ENCODE peak calls at places on chromosome 6, in four cellular contexts. F, N, C and B are unnamed samples.

GRCh38 chr6:41757931-41758640 is 10.9 kb upstream of the PGC start:
- DNase-seq in F (peak; percentile 14), N (no peak), C (peak; percentile 29), B (no peak)

GRCh38 chr6:105326838-105327745 is 75.8 kb downstream of the PREP start:
- DNase-seq in F (peak; percentile 16), C (peak; percentile 83), N (no peak), B (no peak)

GRCh38 chr6:118746100-118746874 is 94.9 kb upstream of the CEP85L start:
- DNase-seq in C (no peak), F (no peak), N (no peak), B (no peak)

GRCh38 chr6:46015119-46015968 is at the start of gene CLIC5:
- DNase-seq in F (peak; percentile 32), C (no peak), N (peak; percentile 65), B (peak; percentile 37)

GRCh38 chr6:15402401-15403045 is 156.7 kb downstream of the JARID2 start:
- DNase-seq in C (peak; percentile 9), F (no peak), N (no peak), B (no peak)

GRCh38 chr6:99745651-99746050 is 139.0 kb downstream of the PRDM13 start:
- DNase-seq in N (no peak), F (peak; percentile 14), C (no peak), B (no peak)

GRCh38 chr6:11218827-11219826 is 13.3 kb downstream of the NEDD9 start:
- DNase-seq in N (no peak), C (no peak), F (no peak), B (no peak)

GRCh38 chr6:35067234-35067633 is 73.9 kb downstream of the TCP11 start:
- DNase-seq in C (no peak), N (no peak), F (no peak), B (no peak)

GRCh38 chr6:12047304-12047703 is 35.2 kb downstream of the HIVEP1 start:
- DNase-seq in F (no peak), C (no peak), N (no peak), B (no peak)

GRCh38 chr6:57177545-57178225 is 5.6 kb downstream of the BAG2 start:
- DNase-seq in N (no peak), F (no peak), C (peak; percentile 30), B (no peak)

GRCh38 chr6:93679836-93680235 is 260.5 kb upstream of the EPHA7 start:
- DNase-seq in N (no peak), F (no peak), C (no peak), B (no peak)

GRCh38 chr6:93684339-93684738 is 265.0 kb upstream of the EPHA7 start:
- DNase-seq in N (no peak), C (no peak), F (no peak), B (no peak)

DNA sequence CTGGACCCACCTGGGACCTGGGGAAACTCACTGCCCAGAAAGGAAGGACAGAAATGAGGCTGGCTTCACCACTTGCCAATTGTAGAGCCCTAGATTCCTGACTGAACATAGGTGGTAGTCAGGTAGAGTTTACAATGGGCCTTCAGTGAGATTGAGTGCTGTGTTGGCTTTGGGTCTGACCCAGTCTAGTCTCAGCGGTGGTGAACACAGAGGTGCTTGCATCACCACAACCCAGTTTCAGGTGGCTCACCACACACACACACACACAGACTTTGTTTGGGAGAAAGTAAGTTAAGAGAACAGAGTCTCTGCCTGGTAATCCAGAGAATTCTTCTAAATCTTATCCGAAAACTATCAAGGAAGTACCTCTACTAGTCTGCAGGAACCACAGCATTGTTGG is 266.1 kb upstream of the EPHA7 start:
- DNase-seq in N (no peak), C (no peak), F (no peak), B (no peak)
- H3K56ac ChIP-seq in N (no peak overlapping the region), C (no peak overlapping the region), F (no peak overlapping the region), B (no peak overlapping the region)

GRCh38 chr6:67248077-67248476 is 1387.0 kb upstream of the ADGRB3 start:
- DNase-seq in N (no peak), C (no peak), F (no peak), B (no peak)

DNA sequence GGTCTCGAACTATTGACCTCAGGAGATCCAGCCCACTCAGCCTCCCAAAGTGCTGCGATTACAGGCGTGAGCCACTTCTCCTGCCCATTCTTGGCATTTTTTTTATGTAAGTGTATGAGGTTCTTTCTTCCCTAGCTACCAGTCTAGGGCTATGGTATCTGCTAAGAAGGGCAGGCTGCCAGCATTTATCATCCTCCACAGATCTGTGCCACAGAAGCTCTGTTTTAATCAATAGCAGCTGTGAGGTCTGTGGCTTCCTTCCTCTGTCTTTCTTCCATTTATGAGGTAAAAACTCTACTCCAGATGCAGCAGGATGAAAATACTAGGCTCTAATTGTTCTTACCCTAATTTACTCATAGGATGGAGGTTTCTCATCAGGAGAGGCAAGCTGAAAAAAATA is 1382.4 kb upstream of the ADGRB3 start:
- DNase-seq in N (no peak), C (no peak), F (no peak), B (no peak)
- H3K56ac ChIP-seq in N (no peak overlapping the region), C (no peak overlapping the region), F (no peak overlapping the region), B (no peak overlapping the region)

DNA sequence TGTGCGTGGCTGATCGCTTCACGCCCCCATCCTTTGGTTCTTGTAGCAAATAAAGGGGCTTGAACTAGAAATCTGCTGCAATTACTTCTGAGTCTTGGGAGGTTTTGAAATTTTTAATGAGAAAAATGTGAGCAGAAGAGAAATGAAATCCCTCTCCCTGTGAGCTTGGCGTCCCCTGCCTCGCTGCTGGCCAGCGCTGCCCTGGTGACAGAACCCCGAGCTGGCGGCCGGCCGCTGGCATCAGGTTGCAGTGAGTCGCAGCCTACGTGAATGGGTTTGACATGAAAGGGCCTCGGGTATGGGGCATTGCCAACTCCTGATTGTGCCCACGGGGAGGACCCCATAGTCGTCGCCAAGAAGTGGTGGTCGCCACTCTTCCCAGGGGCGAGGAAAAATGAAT is 380.4 kb downstream of the THBS2 start:
- DNase-seq in C (no peak), N (no peak), F (no peak), B (no peak)
- H3K56ac ChIP-seq in C (no peak overlapping the region), N (no peak overlapping the region), F (no peak overlapping the region), B (no peak overlapping the region)

GRCh38 chr6:160070427-160070826 is 51.2 kb upstream of the SLC22A1 start:
- DNase-seq in N (no peak), C (no peak), F (no peak), B (no peak)

GRCh38 chr6:160071805-160072687 is 49.6 kb upstream of the SLC22A1 start:
- DNase-seq in C (no peak), N (peak; percentile 50), F (peak; percentile 32), B (no peak)

GRCh38 chr6:160069459-160069858 is 52.2 kb upstream of the SLC22A1 start:
- DNase-seq in N (no peak), F (no peak), C (no peak), B (no peak)

GRCh38 chr6:160069050-160069454 is 52.6 kb upstream of the SLC22A1 start:
- DNase-seq in N (no peak), C (no peak), F (no peak), B (no peak)

DNA sequence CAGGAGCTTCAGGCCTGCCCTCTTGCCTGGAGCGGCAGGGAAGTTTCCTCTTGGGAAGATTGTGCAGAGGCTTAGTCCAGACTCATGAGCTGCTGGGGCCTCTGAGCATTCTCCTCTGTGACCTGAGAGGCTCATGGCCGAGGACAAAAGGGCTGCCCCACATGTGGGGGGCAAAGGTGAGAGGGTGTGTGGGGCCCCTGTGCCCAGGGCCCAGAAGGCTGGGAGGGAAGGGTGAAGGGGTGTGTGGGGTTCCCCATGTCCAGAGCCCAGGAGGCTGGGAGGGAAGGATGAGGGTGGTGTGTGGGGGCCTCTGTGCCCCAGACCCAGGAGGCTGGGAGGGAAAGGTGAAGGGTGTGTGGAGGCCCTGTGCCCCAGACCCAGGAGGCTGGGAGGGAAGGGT is 50.8 kb upstream of the SLC22A1 start:
- DNase-seq in F (no peak), N (no peak), C (no peak), B (no peak)
- H3K56ac ChIP-seq in F (no peak overlapping the region), N (no peak overlapping the region), C (no peak overlapping the region), B (no peak overlapping the region)